ENCODE peak calls at places on chromosomes 3 and 15, in nine cellular contexts. R, Z, B, U, A, Q, X, D and C are unnamed samples.

GRCh38 chr15:70100495-70101331 is 3.0 kb upstream of the TLE3 start:
- DNase-seq in D (peak; percentile 50), Z (peak; percentile 67), A (peak; percentile 80), R (peak; percentile 82), B (peak; percentile 53), U (no peak), Q (peak; percentile 79), X (peak; percentile 63), C (no peak)

GRCh38 chr3:157408499-157409149 is 28.0 kb upstream of the PTX3 start:
- DNase-seq in Z (no peak), Q (no peak), D (no peak), R (no peak), U (no peak), X (no peak), A (no peak), B (no peak), C (peak; percentile 85)

GRCh38 chr3:57100046-57100695 is 39.7 kb downstream of the SPATA12 start:
- DNase-seq in B (peak; percentile 88), U (peak; percentile 16), Q (peak; percentile 88), Z (peak; percentile 85), R (peak; percentile 73), D (peak; percentile 60), A (peak; percentile 81), X (peak; percentile 75), C (peak; percentile 63)

GRCh38 chr3:125916376-125916978 is 52.5 kb upstream of the ROPN1B start:
- DNase-seq in A (peak; percentile 97), R (peak; percentile 98), Z (peak; percentile 94), U (peak; percentile 65), Q (peak; percentile 97), B (peak; percentile 93), D (peak; percentile 90), X (peak; percentile 88), C (peak; percentile 88)

GRCh38 chr3:186514296-186515002 is 29.7 kb downstream of the CRYGS start:
- DNase-seq in B (peak; percentile 56), A (no peak), D (peak; percentile 14), Z (peak; percentile 16), U (no peak), Q (no peak), R (peak; percentile 53), X (no peak), C (no peak)

GRCh38 chr3:150078983-150079739 is 108.5 kb upstream of the PFN2 start:
- DNase-seq in Z (peak; percentile 97), X (peak; percentile 38), A (no peak), B (no peak), R (no peak), U (no peak), D (peak; percentile 27), Q (peak; percentile 75), C (no peak)

GRCh38 chr15:42605281-42605744 is 29.9 kb downstream of the STARD9 start:
- DNase-seq in X (peak; percentile 16), A (no peak), Q (no peak), Z (peak; percentile 46), D (no peak), R (no peak), U (peak; percentile 59), B (no peak), C (no peak)

GRCh38 chr15:43509002-43509922 is 8.1 kb upstream of the MAP1A start:
- DNase-seq in Z (peak; percentile 74), A (peak; percentile 39), D (no peak), B (peak; percentile 27), U (no peak), R (peak; percentile 18), Q (no peak), X (peak; percentile 47), C (no peak)

GRCh38 chr3:55591893-55592292 is 104.8 kb upstream of the WNT5A start:
- DNase-seq in U (no peak), Q (no peak), X (no peak), Z (peak; percentile 59), R (no peak), A (no peak), D (no peak), B (no peak), C (no peak)

GRCh38 chr3:72010044-72010443 is 225.1 kb upstream of the PROK2 start:
- DNase-seq in A (no peak), Z (peak; percentile 65), U (no peak), D (no peak), R (no peak), B (no peak), Q (no peak), X (no peak), C (no peak)

GRCh38 chr3:14329116-14329830 is 73.1 kb upstream of the SLC6A6 start:
- DNase-seq in U (no peak), Z (peak; percentile 39), R (peak; percentile 90), X (no peak), B (peak; percentile 88), Q (peak; percentile 60), D (no peak), A (peak; percentile 90), C (peak; percentile 77)

GRCh38 chr3:150544726-150545125 is 1.6 kb downstream of the SERP1 start:
- DNase-seq in A (no peak), Q (no peak), Z (peak; percentile 38), X (no peak), B (no peak), R (no peak), U (no peak), D (no peak), C (no peak)

GRCh38 chr3:66115858-66116654 is 77.3 kb upstream of the MAGI1 start:
- DNase-seq in U (no peak), B (peak; percentile 83), D (peak; percentile 59), A (peak; percentile 24), R (peak; percentile 97), Q (peak; percentile 58), X (peak; percentile 19), Z (peak; percentile 96), C (peak; percentile 93)

DNA sequence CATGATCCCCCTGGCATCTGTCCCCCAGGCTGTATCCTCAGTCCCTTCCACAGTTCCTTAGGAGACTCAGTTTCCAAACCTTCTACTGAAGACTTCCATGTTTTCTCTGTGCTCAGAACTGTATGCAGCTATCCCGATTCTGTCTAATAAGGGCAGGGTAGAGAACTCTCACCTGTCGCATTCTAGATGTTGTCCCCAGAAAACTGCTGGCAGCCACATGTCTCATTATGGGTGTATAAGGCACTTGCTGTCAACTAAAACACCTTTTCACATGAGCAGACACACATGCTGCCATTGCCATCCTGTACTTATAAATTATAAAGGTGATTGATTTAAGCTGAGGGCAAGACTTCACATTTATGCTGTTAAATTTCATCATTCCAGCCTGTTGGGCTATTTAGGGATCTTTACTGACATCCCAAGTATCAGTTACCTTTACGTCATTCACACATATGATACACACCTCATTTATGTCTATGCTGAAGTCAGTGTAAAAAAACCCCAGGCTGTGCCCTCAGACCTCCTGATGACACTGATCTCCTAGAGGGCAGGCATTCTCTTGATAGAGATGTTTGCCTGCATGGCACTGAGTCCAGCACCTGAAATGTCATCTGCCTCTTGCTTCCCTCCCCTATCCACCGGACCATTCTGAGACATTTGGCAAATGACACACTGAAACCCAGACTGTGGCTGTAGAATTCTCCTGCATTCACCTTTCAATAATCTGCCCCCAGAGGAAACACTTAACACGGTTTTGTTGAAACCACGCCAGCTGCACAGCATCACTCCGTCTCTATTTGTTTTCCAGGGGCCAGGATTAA is 35.8 kb downstream of the BTD start:
- DNase-seq in U (peak; percentile 58), B (no peak), Q (no peak), R (no peak), D (no peak), X (peak; percentile 33), Z (no peak), A (no peak), C (no peak)
- H3K27ac ChIP-seq in U (peak overlapping the region; percentile 58), B (no peak overlapping the region), Q (peak overlapping the region; percentile 22), R (no peak overlapping the region), D (peak overlapping the region; percentile 75), X (peak overlapping the region; percentile 92), Z (peak overlapping the region; percentile 99), A (no peak overlapping the region), C (peak overlapping the region; percentile 95)

DNA sequence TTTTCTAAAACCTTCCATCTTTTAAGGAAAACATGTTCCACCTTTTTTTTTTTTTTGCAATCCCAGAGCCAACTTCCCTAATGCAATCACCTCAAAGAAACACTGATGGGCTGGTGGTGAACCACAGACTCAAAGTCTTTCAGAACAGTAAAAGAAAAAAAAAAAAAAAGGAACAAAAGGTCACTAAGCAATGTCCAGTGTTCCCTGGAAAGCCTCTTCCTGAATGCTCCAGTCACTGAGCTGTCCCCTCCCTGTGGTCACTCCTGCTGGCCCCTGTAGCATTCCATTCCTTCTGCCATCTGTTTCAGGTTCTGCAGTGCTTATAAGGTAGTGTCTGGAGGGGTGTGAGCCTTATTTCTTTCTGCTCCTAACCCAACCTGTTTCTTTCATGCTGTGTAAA is 53.3 kb downstream of the AAGAB start:
- DNase-seq in R (no peak), B (no peak), Z (no peak), U (no peak), D (no peak), Q (no peak), X (no peak), A (peak; percentile 80), C (peak; percentile 63)
- H3K4me2 ChIP-seq in R (no peak overlapping the region), B (no peak overlapping the region), Z (no peak overlapping the region), U (no peak overlapping the region), D (no peak overlapping the region), Q (no peak overlapping the region), X (no peak overlapping the region), A (peak overlapping the region; percentile 45), C (no peak overlapping the region)

GRCh38 chr15:60871731-60872130 is 357.4 kb downstream of the RORA start:
- DNase-seq in B (no peak), D (no peak), Z (peak; percentile 35), U (no peak), A (no peak), Q (peak; percentile 8), R (no peak), X (no peak), C (no peak)
- H3K4me3 ChIP-seq in B (no peak overlapping the region), D (no peak overlapping the region), Z (no peak overlapping the region), U (no peak overlapping the region), A (no peak overlapping the region), Q (no peak overlapping the region), R (no peak overlapping the region), X (no peak overlapping the region), C (no peak overlapping the region)

DNA sequence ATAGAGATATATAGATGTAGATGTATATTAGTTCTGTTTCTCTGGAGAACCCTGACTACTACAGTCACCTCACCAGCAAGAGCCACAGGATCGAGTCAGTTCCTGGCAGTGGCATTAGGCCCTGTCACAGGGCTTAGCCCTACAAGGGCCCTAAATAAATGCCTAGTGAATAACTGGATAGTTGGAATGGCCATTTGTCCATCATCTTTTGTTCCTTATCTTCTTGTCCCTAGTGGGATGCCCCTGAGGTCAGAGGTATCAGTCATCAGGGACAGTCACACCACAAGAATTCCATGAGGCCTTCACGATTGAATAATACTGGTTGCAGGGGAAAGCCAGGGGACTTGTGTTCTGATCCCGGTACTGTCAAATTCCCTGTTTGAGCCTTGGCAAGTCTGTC is 204.9 kb upstream of the PPP2R3A start:
- DNase-seq in Q (no peak), Z (no peak), X (no peak), R (no peak), B (no peak), U (no peak), A (no peak), D (no peak), C (no peak)
- H3K27ac ChIP-seq in Q (no peak overlapping the region), Z (no peak overlapping the region), X (no peak overlapping the region), R (no peak overlapping the region), B (no peak overlapping the region), U (no peak overlapping the region), A (no peak overlapping the region), D (no peak overlapping the region), C (no peak overlapping the region)

GRCh38 chr15:33448961-33449611 is 138.3 kb downstream of the RYR3 start:
- DNase-seq in U (no peak), D (no peak), B (no peak), X (no peak), R (peak; percentile 45), A (no peak), Q (no peak), Z (no peak), C (peak; percentile 89)
- H3K4me2 ChIP-seq in U (no peak overlapping the region), D (no peak overlapping the region), B (no peak overlapping the region), X (no peak overlapping the region), R (no peak overlapping the region), A (no peak overlapping the region), Q (no peak overlapping the region), Z (no peak overlapping the region), C (peak overlapping the region; percentile 72)

GRCh38 chr3:184562875-184563568 is 1.4 kb downstream of the EPHB3 start:
- DNase-seq in B (no peak), A (peak; percentile 61), U (no peak), R (peak; percentile 34), Z (peak; percentile 71), Q (peak; percentile 58), D (no peak), X (no peak), C (no peak)
- H3K4me3 ChIP-seq in B (peak overlapping the region; percentile 59), A (peak overlapping the region; percentile 61), U (no peak overlapping the region), R (peak overlapping the region; percentile 75), Z (peak overlapping the region; percentile 81), Q (peak overlapping the region; percentile 46), D (no peak overlapping the region), X (peak overlapping the region; percentile 70), C (no peak overlapping the region)